ENCODE peak calls at places on chromosomes 1 and 21, in nine cellular contexts. P, E, Y, T, H, V, B, L and A are unnamed samples.

GRCh38 chr1:38179423-38179822 is 132.8 kb upstream of the POU3F1 start:
- DNase-seq in P (no peak), E (no peak), Y (no peak), T (no peak), H (no peak), V (no peak), B (no peak), L (no peak), A (no peak)

GRCh38 chr1:54254055-54254454 is 54.1 kb downstream of the MRPL37 start:
- DNase-seq in P (no peak), E (no peak), Y (peak), T (no peak), H (no peak), V (no peak), B (no peak), L (peak), A (peak)

GRCh38 chr1:13646533-13646932 is 53.5 kb upstream of the PRDM2 start:
- DNase-seq in P (no peak), E (no peak), Y (no peak), T (no peak), H (no peak), V (no peak), B (no peak), L (no peak), A (no peak)

GRCh38 chr1:175363046-175363445 is 170.5 kb upstream of the KIAA0040 start:
- DNase-seq in P (no peak), E (no peak), Y (no peak), T (no peak), H (no peak), V (no peak), B (no peak), L (no peak), A (no peak)

GRCh38 chr1:169601096-169601881 is 15.0 kb upstream of the F5 start:
- DNase-seq in P (no peak), E (no peak), Y (no peak), T (no peak), H (no peak), V (no peak), B (peak), L (no peak), A (no peak)

GRCh38 chr21:23218667-23219066 is 2220.5 kb downstream of the NCAM2 start:
- DNase-seq in P (no peak), E (no peak), Y (no peak), T (no peak), H (no peak), V (no peak), B (no peak), L (no peak), A (no peak)

GRCh38 chr1:2972011-2972878 is 49.0 kb upstream of the ACTRT2 start:
- DNase-seq in P (peak), E (no peak), Y (no peak), T (no peak), H (no peak), V (no peak), B (no peak), L (no peak), A (no peak)

GRCh38 chr1:240585975-240586374 is 26.0 kb downstream of the GREM2 start:
- DNase-seq in P (no peak), E (no peak), Y (no peak), T (no peak), H (no peak), V (no peak), B (no peak), L (no peak), A (no peak)

GRCh38 chr1:34825455-34826081 is 32.8 kb downstream of the GJA4 start:
- DNase-seq in P (no peak), E (no peak), Y (peak), T (no peak), H (no peak), V (no peak), B (no peak), L (no peak), A (peak)

GRCh38 chr1:17212487-17213121 is 7.7 kb downstream of the PADI1 start:
- DNase-seq in P (peak), E (peak), Y (no peak), T (peak), H (peak), V (peak), B (peak), L (peak), A (no peak)

GRCh38 chr1:203290261-203291089 is 14.8 kb upstream of the BTG2 start:
- DNase-seq in P (peak), E (peak), Y (peak), T (peak), H (no peak), V (peak), B (peak), L (peak), A (peak)

GRCh38 chr1:212186427-212187207 is 98.6 kb upstream of the PPP2R5A start:
- DNase-seq in P (no peak), E (peak), Y (no peak), T (no peak), H (no peak), V (no peak), B (peak), L (no peak), A (no peak)

GRCh38 chr1:51622455-51622913 is 5.6 kb downstream of the OSBPL9 start:
- DNase-seq in P (no peak), E (peak), Y (no peak), T (no peak), H (no peak), V (no peak), B (peak), L (peak), A (no peak)

GRCh38 chr1:76868154-76868882 is 1.0 kb downstream of the ST6GALNAC5 start:
- DNase-seq in P (no peak), E (peak), Y (peak), T (no peak), H (no peak), V (peak), B (peak), L (no peak), A (no peak)

GRCh38 chr21:36150192-36150711 is 6.4 kb upstream of the DOP1B start:
- DNase-seq in P (no peak), E (no peak), Y (no peak), T (no peak), H (no peak), V (no peak), B (peak), L (no peak), A (no peak)

GRCh38 chr1:85200870-85201339 is at the start of gene SYDE2:
- DNase-seq in P (peak), E (peak), Y (peak), T (peak), H (peak), V (peak), B (peak), L (peak), A (no peak)

GRCh38 chr1:11569551-11569950 is 84.7 kb downstream of the FBXO2 start:
- DNase-seq in P (no peak), E (no peak), Y (no peak), T (no peak), H (no peak), V (no peak), B (no peak), L (no peak), A (no peak)

GRCh38 chr1:197448390-197448789 is 180.3 kb downstream of the CRB1 start:
- DNase-seq in P (no peak), E (no peak), Y (no peak), T (no peak), H (no peak), V (no peak), B (no peak), L (no peak), A (no peak)

GRCh38 chr1:31010081-31010989 is 55.2 kb downstream of the PUM1 start:
- DNase-seq in P (no peak), E (peak), Y (no peak), T (no peak), H (no peak), V (no peak), B (no peak), L (no peak), A (no peak)

GRCh38 chr1:186965847-186966246 is 137.1 kb downstream of the PLA2G4A start:
- DNase-seq in P (no peak), E (no peak), Y (no peak), T (no peak), H (no peak), V (no peak), B (no peak), L (no peak), A (no peak)

GRCh38 chr1:216812966-216813365 is 89.7 kb upstream of the ESRRG start:
- DNase-seq in P (no peak), E (no peak), Y (no peak), T (no peak), H (no peak), V (no peak), B (no peak), L (no peak), A (no peak)

GRCh38 chr1:207659545-207660148 is 14.7 kb downstream of the CR1L start:
- DNase-seq in P (no peak), E (no peak), Y (no peak), T (no peak), H (no peak), V (no peak), B (no peak), L (no peak), A (no peak)

GRCh38 chr1:15141933-15142647 is 11.5 kb upstream of the TMEM51 start:
- DNase-seq in P (no peak), E (no peak), Y (no peak), T (no peak), H (no peak), V (no peak), B (no peak), L (peak), A (no peak)

GRCh38 chr1:214446772-214447556 is 104.4 kb downstream of the PTPN14 start:
- DNase-seq in P (no peak), E (no peak), Y (no peak), T (no peak), H (peak), V (no peak), B (peak), L (no peak), A (no peak)

GRCh38 chr1:201022824-201023516 is 544 bp downstream of the KIF21B start:
- DNase-seq in P (no peak), E (peak), Y (peak), T (peak), H (no peak), V (peak), B (no peak), L (no peak), A (no peak)

GRCh38 chr1:41545996-41546938 is 61.8 kb upstream of the EDN2 start:
- DNase-seq in P (no peak), E (no peak), Y (no peak), T (no peak), H (peak), V (no peak), B (no peak), L (no peak), A (no peak)

GRCh38 chr1:7130127-7130526 is 344.9 kb downstream of the CAMTA1 start:
- DNase-seq in P (no peak), E (no peak), Y (no peak), T (no peak), H (no peak), V (no peak), B (no peak), L (no peak), A (no peak)

GRCh38 chr21:16115461-16115860 is 385.7 kb downstream of the USP25 start:
- DNase-seq in P (no peak), E (no peak), Y (no peak), T (no peak), H (no peak), V (no peak), B (no peak), L (no peak), A (no peak)

GRCh38 chr1:18883636-18884418 is 18.5 kb downstream of the ALDH4A1 start:
- DNase-seq in P (peak), E (peak), Y (peak), T (peak), H (no peak), V (peak), B (peak), L (peak), A (no peak)

GRCh38 chr1:3771108-3772026 is 1.2 kb upstream of the SMIM1 start:
- DNase-seq in P (no peak), E (no peak), Y (no peak), T (no peak), H (no peak), V (no peak), B (no peak), L (no peak), A (no peak)

GRCh38 chr1:9835758-9836631 is 12.2 kb upstream of the CLSTN1 start:
- DNase-seq in P (no peak), E (no peak), Y (no peak), T (no peak), H (no peak), V (no peak), B (peak), L (peak), A (no peak)

GRCh38 chr1:190183588-190183987 is 294.1 kb downstream of the BRINP3 start:
- DNase-seq in P (no peak), E (no peak), Y (no peak), T (no peak), H (no peak), V (no peak), B (no peak), L (no peak), A (no peak)

GRCh38 chr21:36433011-36433709 is 46.8 kb downstream of the CLDN14 start:
- DNase-seq in P (no peak), E (no peak), Y (no peak), T (no peak), H (no peak), V (no peak), B (no peak), L (no peak), A (no peak)

GRCh38 chr1:92886886-92887419 is 55.1 kb downstream of the RPL5 start:
- DNase-seq in P (no peak), E (no peak), Y (no peak), T (no peak), H (no peak), V (no peak), B (no peak), L (peak), A (peak)